ENCODE peak calls at places on chromosomes 3 and 15, in nine cellular contexts. One of them, this sample, is unnamed.

GRCh38 chr3:116392291-116392690 is 53.0 kb downstream of the LSAMP start:
- DNase-seq in lower leg skin: no peak
- DNase-seq in IMR-90: no peak
- DNase-seq in HFF-Myc: no peak
- DNase-seq in sigmoid colon: no peak
- DNase-seq in tibial artery: no peak
- DNase-seq in AG09309: no peak
- DNase-seq in GM23338: no peak
- DNase-seq in HCT116: no peak
- DNase-seq in this sample: no peak

GRCh38 chr3:46168583-46168982 is 39.5 kb downstream of the CCR1 start:
- DNase-seq in tibial artery: no peak
- DNase-seq in HFF-Myc: no peak
- DNase-seq in GM23338: no peak
- DNase-seq in sigmoid colon: no peak
- DNase-seq in IMR-90: peak; percentile 18
- DNase-seq in HCT116: no peak
- DNase-seq in AG09309: no peak
- DNase-seq in lower leg skin: no peak
- DNase-seq in this sample: no peak

GRCh38 chr15:100100926-100101325 is 240.8 kb downstream of the ADAMTS17 start:
- DNase-seq in HCT116: no peak
- DNase-seq in AG09309: no peak
- DNase-seq in HFF-Myc: no peak
- DNase-seq in GM23338: no peak
- DNase-seq in tibial artery: no peak
- DNase-seq in sigmoid colon: peak; percentile 18
- DNase-seq in lower leg skin: no peak
- DNase-seq in IMR-90: no peak
- DNase-seq in this sample: no peak

GRCh38 chr3:47108546-47108945 is 55.4 kb downstream of the SETD2 start:
- DNase-seq in HCT116: no peak
- DNase-seq in sigmoid colon: no peak
- DNase-seq in tibial artery: no peak
- DNase-seq in AG09309: no peak
- DNase-seq in HFF-Myc: no peak
- DNase-seq in GM23338: peak; percentile 85
- DNase-seq in lower leg skin: no peak
- DNase-seq in IMR-90: peak; percentile 20
- DNase-seq in this sample: no peak

GRCh38 chr3:119240101-119240581 is 537 bp downstream of the B4GALT4 start:
- DNase-seq in IMR-90: no peak
- DNase-seq in HCT116: no peak
- DNase-seq in HFF-Myc: no peak
- DNase-seq in sigmoid colon: peak; percentile 69
- DNase-seq in GM23338: peak; percentile 57
- DNase-seq in tibial artery: peak; percentile 72
- DNase-seq in lower leg skin: no peak
- DNase-seq in AG09309: no peak
- DNase-seq in this sample: no peak

GRCh38 chr3:69012111-69012835 is 1.2 kb downstream of the EOGT start:
- DNase-seq in AG09309: peak; percentile 67
- DNase-seq in lower leg skin: peak; percentile 59
- DNase-seq in GM23338: peak; percentile 67
- DNase-seq in sigmoid colon: peak; percentile 82
- DNase-seq in HCT116: no peak
- DNase-seq in IMR-90: peak; percentile 63
- DNase-seq in HFF-Myc: peak; percentile 63
- DNase-seq in tibial artery: peak; percentile 88
- DNase-seq in this sample: no peak

GRCh38 chr3:14403636-14404395 is 1.4 kb downstream of the SLC6A6 start:
- DNase-seq in IMR-90: no peak
- DNase-seq in AG09309: no peak
- DNase-seq in lower leg skin: peak; percentile 33
- DNase-seq in GM23338: no peak
- DNase-seq in HCT116: no peak
- DNase-seq in sigmoid colon: no peak
- DNase-seq in tibial artery: peak; percentile 86
- DNase-seq in HFF-Myc: no peak
- DNase-seq in this sample: no peak

GRCh38 chr3:105899528-105899927 is 30.7 kb upstream of the CBLB start:
- DNase-seq in HCT116: no peak
- DNase-seq in HFF-Myc: no peak
- DNase-seq in GM23338: no peak
- DNase-seq in lower leg skin: no peak
- DNase-seq in tibial artery: no peak
- DNase-seq in IMR-90: peak; percentile 79
- DNase-seq in AG09309: peak; percentile 57
- DNase-seq in sigmoid colon: no peak
- DNase-seq in this sample: no peak

GRCh38 chr3:37453393-37454391 is 279.3 kb upstream of the LRRFIP2 start:
- DNase-seq in HFF-Myc: no peak
- DNase-seq in AG09309: no peak
- DNase-seq in lower leg skin: no peak
- DNase-seq in tibial artery: peak; percentile 92
- DNase-seq in GM23338: peak; percentile 42
- DNase-seq in HCT116: no peak
- DNase-seq in sigmoid colon: peak; percentile 83
- DNase-seq in IMR-90: no peak
- DNase-seq in this sample: peak; percentile 58

GRCh38 chr3:133963657-133964396 is 65.9 kb downstream of the SLCO2A1 start:
- DNase-seq in GM23338: no peak
- DNase-seq in IMR-90: no peak
- DNase-seq in lower leg skin: peak; percentile 68
- DNase-seq in AG09309: no peak
- DNase-seq in HCT116: no peak
- DNase-seq in sigmoid colon: no peak
- DNase-seq in tibial artery: no peak
- DNase-seq in HFF-Myc: no peak
- DNase-seq in this sample: no peak

GRCh38 chr15:39786444-39787056 is 3.9 kb upstream of the FSIP1 start:
- DNase-seq in IMR-90: peak; percentile 75
- DNase-seq in sigmoid colon: no peak
- DNase-seq in HCT116: peak; percentile 22
- DNase-seq in HFF-Myc: peak; percentile 53
- DNase-seq in lower leg skin: no peak
- DNase-seq in GM23338: peak; percentile 93
- DNase-seq in AG09309: no peak
- DNase-seq in tibial artery: no peak
- DNase-seq in this sample: no peak

GRCh38 chr15:62124176-62124952 is 40.7 kb downstream of the C2CD4B start:
- DNase-seq in HCT116: no peak
- DNase-seq in tibial artery: no peak
- DNase-seq in GM23338: no peak
- DNase-seq in IMR-90: peak; percentile 20
- DNase-seq in AG09309: no peak
- DNase-seq in lower leg skin: no peak
- DNase-seq in sigmoid colon: no peak
- DNase-seq in HFF-Myc: no peak
- DNase-seq in this sample: no peak

GRCh38 chr15:59892995-59893394 is 111.1 kb upstream of the FOXB1 start:
- DNase-seq in AG09309: no peak
- DNase-seq in lower leg skin: no peak
- DNase-seq in HCT116: no peak
- DNase-seq in HFF-Myc: peak; percentile 5
- DNase-seq in GM23338: peak; percentile 71
- DNase-seq in IMR-90: peak; percentile 6
- DNase-seq in sigmoid colon: no peak
- DNase-seq in tibial artery: no peak
- DNase-seq in this sample: no peak

GRCh38 chr3:130820976-130821375 is 72.9 kb upstream of the ATP2C1 start:
- DNase-seq in lower leg skin: no peak
- DNase-seq in IMR-90: peak; percentile 28
- DNase-seq in GM23338: no peak
- DNase-seq in sigmoid colon: no peak
- DNase-seq in tibial artery: no peak
- DNase-seq in HFF-Myc: peak; percentile 4
- DNase-seq in HCT116: peak; percentile 72
- DNase-seq in AG09309: peak; percentile 51
- DNase-seq in this sample: no peak

GRCh38 chr3:165643433-165643824 is 193.8 kb downstream of the BCHE start:
- DNase-seq in GM23338: no peak
- DNase-seq in HCT116: no peak
- DNase-seq in AG09309: no peak
- DNase-seq in lower leg skin: no peak
- DNase-seq in sigmoid colon: no peak
- DNase-seq in HFF-Myc: no peak
- DNase-seq in tibial artery: no peak
- DNase-seq in IMR-90: peak; percentile 70
- DNase-seq in this sample: no peak

GRCh38 chr15:92636950-92637481 is 18.6 kb downstream of the FAM174B start:
- DNase-seq in AG09309: no peak
- DNase-seq in HFF-Myc: no peak
- DNase-seq in HCT116: peak; percentile 12
- DNase-seq in GM23338: peak; percentile 69
- DNase-seq in sigmoid colon: no peak
- DNase-seq in tibial artery: no peak
- DNase-seq in IMR-90: no peak
- DNase-seq in lower leg skin: no peak
- DNase-seq in this sample: no peak
- H3K4me3 ChIP-seq in AG09309: no peak overlapping the region
- H3K4me3 ChIP-seq in HFF-Myc: no peak overlapping the region
- H3K4me3 ChIP-seq in HCT116: no peak overlapping the region
- H3K4me3 ChIP-seq in GM23338: no peak overlapping the region
- H3K4me3 ChIP-seq in sigmoid colon: no peak overlapping the region
- H3K4me3 ChIP-seq in tibial artery: no peak overlapping the region
- H3K4me3 ChIP-seq in IMR-90: no peak overlapping the region
- H3K4me3 ChIP-seq in lower leg skin: no peak overlapping the region
- H3K4me3 ChIP-seq in this sample: no peak overlapping the region

GRCh38 chr3:152578769-152579168 is 256.2 kb upstream of the P2RY1 start:
- DNase-seq in IMR-90: no peak
- DNase-seq in tibial artery: no peak
- DNase-seq in lower leg skin: no peak
- DNase-seq in HFF-Myc: no peak
- DNase-seq in GM23338: no peak
- DNase-seq in HCT116: no peak
- DNase-seq in sigmoid colon: no peak
- DNase-seq in AG09309: no peak
- DNase-seq in this sample: no peak
- H3K4me3 ChIP-seq in IMR-90: no peak overlapping the region
- H3K4me3 ChIP-seq in tibial artery: no peak overlapping the region
- H3K4me3 ChIP-seq in lower leg skin: no peak overlapping the region
- H3K4me3 ChIP-seq in HFF-Myc: no peak overlapping the region
- H3K4me3 ChIP-seq in GM23338: no peak overlapping the region
- H3K4me3 ChIP-seq in HCT116: no peak overlapping the region
- H3K4me3 ChIP-seq in sigmoid colon: no peak overlapping the region
- H3K4me3 ChIP-seq in AG09309: no peak overlapping the region
- H3K4me3 ChIP-seq in this sample: no peak overlapping the region

DNA sequence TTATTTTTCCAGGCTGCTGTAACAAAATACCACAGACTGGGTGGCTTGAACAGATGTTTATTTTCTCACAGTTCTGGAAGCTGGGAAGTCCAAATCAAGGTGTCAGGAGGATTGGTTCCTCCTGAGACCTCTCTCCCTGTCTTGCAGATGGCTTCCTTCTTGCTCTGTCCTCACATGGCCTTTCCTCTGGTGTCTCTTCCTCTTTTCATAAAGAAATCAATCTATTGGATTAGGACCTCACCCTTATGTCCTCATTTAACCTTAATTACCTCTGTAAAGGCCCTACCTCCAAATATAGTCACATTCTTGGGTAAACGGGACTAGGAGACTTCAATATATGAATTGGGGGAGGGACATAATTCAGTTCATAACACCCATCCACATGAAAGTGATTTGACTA is 89.2 kb upstream of the PLCL2 start:
- DNase-seq in HCT116: no peak
- DNase-seq in sigmoid colon: no peak
- DNase-seq in GM23338: no peak
- DNase-seq in lower leg skin: no peak
- DNase-seq in IMR-90: no peak
- DNase-seq in HFF-Myc: no peak
- DNase-seq in tibial artery: no peak
- DNase-seq in AG09309: no peak
- DNase-seq in this sample: no peak
- H3K4me3 ChIP-seq in HCT116: no peak overlapping the region
- H3K4me3 ChIP-seq in sigmoid colon: no peak overlapping the region
- H3K4me3 ChIP-seq in GM23338: no peak overlapping the region
- H3K4me3 ChIP-seq in lower leg skin: no peak overlapping the region
- H3K4me3 ChIP-seq in IMR-90: no peak overlapping the region
- H3K4me3 ChIP-seq in HFF-Myc: no peak overlapping the region
- H3K4me3 ChIP-seq in tibial artery: no peak overlapping the region
- H3K4me3 ChIP-seq in AG09309: no peak overlapping the region
- H3K4me3 ChIP-seq in this sample: no peak overlapping the region

GRCh38 chr3:149592758-149593240 is 65.0 kb downstream of the WWTR1 start:
- DNase-seq in GM23338: no peak
- DNase-seq in HCT116: no peak
- DNase-seq in HFF-Myc: no peak
- DNase-seq in sigmoid colon: no peak
- DNase-seq in tibial artery: no peak
- DNase-seq in lower leg skin: no peak
- DNase-seq in IMR-90: no peak
- DNase-seq in AG09309: no peak
- DNase-seq in this sample: no peak
- H3K4me3 ChIP-seq in GM23338: no peak overlapping the region
- H3K4me3 ChIP-seq in HCT116: no peak overlapping the region
- H3K4me3 ChIP-seq in HFF-Myc: no peak overlapping the region
- H3K4me3 ChIP-seq in sigmoid colon: no peak overlapping the region
- H3K4me3 ChIP-seq in tibial artery: peak overlapping the region; percentile 7
- H3K4me3 ChIP-seq in lower leg skin: no peak overlapping the region
- H3K4me3 ChIP-seq in IMR-90: no peak overlapping the region
- H3K4me3 ChIP-seq in AG09309: no peak overlapping the region
- H3K4me3 ChIP-seq in this sample: peak overlapping the region; percentile 9

DNA sequence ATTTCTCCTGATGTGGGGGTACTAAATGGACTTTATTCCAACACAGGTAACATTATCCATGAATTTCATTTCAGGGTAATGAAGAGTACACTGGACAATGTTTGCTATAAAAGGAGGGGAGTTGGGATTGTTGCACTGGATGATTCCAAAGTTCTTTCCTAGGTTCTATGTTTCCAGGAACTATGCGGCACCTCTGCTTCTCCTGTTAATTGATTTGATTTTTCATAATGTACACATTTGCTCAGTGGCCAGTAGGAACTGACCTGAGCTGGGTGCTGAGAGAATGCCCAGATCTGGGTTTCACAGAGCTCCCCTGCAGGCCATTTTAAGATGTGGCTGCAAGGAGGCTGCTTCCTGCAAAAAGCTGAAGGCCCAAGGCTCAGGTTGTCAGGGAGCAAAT is 171.7 kb downstream of the KLF13 start:
- DNase-seq in tibial artery: no peak
- DNase-seq in HCT116: no peak
- DNase-seq in IMR-90: no peak
- DNase-seq in HFF-Myc: no peak
- DNase-seq in lower leg skin: no peak
- DNase-seq in GM23338: no peak
- DNase-seq in sigmoid colon: no peak
- DNase-seq in AG09309: no peak
- DNase-seq in this sample: peak; percentile 6
- H3K4me3 ChIP-seq in tibial artery: no peak overlapping the region
- H3K4me3 ChIP-seq in HCT116: no peak overlapping the region
- H3K4me3 ChIP-seq in IMR-90: no peak overlapping the region
- H3K4me3 ChIP-seq in HFF-Myc: no peak overlapping the region
- H3K4me3 ChIP-seq in lower leg skin: no peak overlapping the region
- H3K4me3 ChIP-seq in GM23338: no peak overlapping the region
- H3K4me3 ChIP-seq in sigmoid colon: no peak overlapping the region
- H3K4me3 ChIP-seq in AG09309: no peak overlapping the region
- H3K4me3 ChIP-seq in this sample: no peak overlapping the region

GRCh38 chr15:43511012-43511885 is 6.2 kb upstream of the MAP1A start:
- DNase-seq in sigmoid colon: no peak
- DNase-seq in IMR-90: no peak
- DNase-seq in AG09309: no peak
- DNase-seq in lower leg skin: no peak
- DNase-seq in HFF-Myc: no peak
- DNase-seq in HCT116: peak; percentile 37
- DNase-seq in GM23338: peak; percentile 70
- DNase-seq in tibial artery: peak; percentile 54
- DNase-seq in this sample: no peak
- H3K4me3 ChIP-seq in sigmoid colon: peak overlapping the region; percentile 60
- H3K4me3 ChIP-seq in IMR-90: peak overlapping the region; percentile 49
- H3K4me3 ChIP-seq in AG09309: peak overlapping the region; percentile 60
- H3K4me3 ChIP-seq in lower leg skin: peak overlapping the region; percentile 42
- H3K4me3 ChIP-seq in HFF-Myc: peak overlapping the region; percentile 57
- H3K4me3 ChIP-seq in HCT116: peak overlapping the region; percentile 79
- H3K4me3 ChIP-seq in GM23338: peak overlapping the region; percentile 70
- H3K4me3 ChIP-seq in tibial artery: peak overlapping the region; percentile 65
- H3K4me3 ChIP-seq in this sample: peak overlapping the region; percentile 75

This sample was measured in dorsolateral prefrontal cortex.